ENCODE peak calls at places on chromosome 11, in nine cellular contexts. One of them, this sample, is unnamed.

GRCh38 chr11:130314184-130314748 is 451 bp downstream of the ZBTB44 start:
- DNase-seq in neuronal stem cell: no peak
- DNase-seq in transverse colon: peak; percentile 79
- DNase-seq in right atrium auricular region: no peak
- DNase-seq in heart right ventricle: peak; percentile 76
- DNase-seq in prostate gland: peak; percentile 61
- DNase-seq in T-helper 17 cell: peak; percentile 72
- DNase-seq in lower lobe of right lung: peak; percentile 76
- DNase-seq in CD4-positive, CD25-positive, alpha-beta regulatory T cell: peak; percentile 66
- DNase-seq in this sample: no peak

GRCh38 chr11:27183672-27184457 is 143.2 kb downstream of the BBOX1 start:
- DNase-seq in neuronal stem cell: peak; percentile 60
- DNase-seq in transverse colon: peak; percentile 56
- DNase-seq in right atrium auricular region: no peak
- DNase-seq in heart right ventricle: no peak
- DNase-seq in prostate gland: peak; percentile 64
- DNase-seq in T-helper 17 cell: no peak
- DNase-seq in lower lobe of right lung: no peak
- DNase-seq in CD4-positive, CD25-positive, alpha-beta regulatory T cell: peak; percentile 3
- DNase-seq in this sample: no peak

GRCh38 chr11:77320351-77320750 is 18.9 kb upstream of the GDPD4 start:
- DNase-seq in neuronal stem cell: no peak
- DNase-seq in transverse colon: no peak
- DNase-seq in right atrium auricular region: no peak
- DNase-seq in heart right ventricle: no peak
- DNase-seq in prostate gland: no peak
- DNase-seq in T-helper 17 cell: no peak
- DNase-seq in lower lobe of right lung: no peak
- DNase-seq in CD4-positive, CD25-positive, alpha-beta regulatory T cell: no peak
- DNase-seq in this sample: no peak

GRCh38 chr11:119315139-119316016 is 1.6 kb downstream of the MCAM start:
- DNase-seq in neuronal stem cell: no peak
- DNase-seq in transverse colon: peak; percentile 62
- DNase-seq in right atrium auricular region: no peak
- DNase-seq in heart right ventricle: peak; percentile 32
- DNase-seq in prostate gland: no peak
- DNase-seq in T-helper 17 cell: peak; percentile 47
- DNase-seq in lower lobe of right lung: no peak
- DNase-seq in CD4-positive, CD25-positive, alpha-beta regulatory T cell: peak; percentile 45
- DNase-seq in this sample: no peak

GRCh38 chr11:66459138-66459778 is 7.4 kb upstream of the PELI3 start:
- DNase-seq in neuronal stem cell: no peak
- DNase-seq in transverse colon: no peak
- DNase-seq in right atrium auricular region: no peak
- DNase-seq in heart right ventricle: no peak
- DNase-seq in prostate gland: no peak
- DNase-seq in T-helper 17 cell: no peak
- DNase-seq in lower lobe of right lung: no peak
- DNase-seq in CD4-positive, CD25-positive, alpha-beta regulatory T cell: no peak
- DNase-seq in this sample: no peak

GRCh38 chr11:61290905-61291690 is 4.0 kb downstream of the VWCE start:
- DNase-seq in neuronal stem cell: no peak
- DNase-seq in transverse colon: no peak
- DNase-seq in right atrium auricular region: no peak
- DNase-seq in heart right ventricle: no peak
- DNase-seq in prostate gland: no peak
- DNase-seq in T-helper 17 cell: no peak
- DNase-seq in lower lobe of right lung: peak; percentile 23
- DNase-seq in CD4-positive, CD25-positive, alpha-beta regulatory T cell: no peak
- DNase-seq in this sample: no peak

GRCh38 chr11:44205836-44206235 is 104.1 kb downstream of the ALX4 start:
- DNase-seq in neuronal stem cell: no peak
- DNase-seq in transverse colon: no peak
- DNase-seq in right atrium auricular region: no peak
- DNase-seq in heart right ventricle: no peak
- DNase-seq in prostate gland: no peak
- DNase-seq in T-helper 17 cell: no peak
- DNase-seq in lower lobe of right lung: no peak
- DNase-seq in CD4-positive, CD25-positive, alpha-beta regulatory T cell: no peak
- DNase-seq in this sample: no peak

GRCh38 chr11:95337175-95337957 is 106.4 kb upstream of the SESN3 start:
- DNase-seq in neuronal stem cell: peak; percentile 49
- DNase-seq in transverse colon: peak; percentile 43
- DNase-seq in right atrium auricular region: peak; percentile 70
- DNase-seq in heart right ventricle: peak; percentile 68
- DNase-seq in prostate gland: peak; percentile 64
- DNase-seq in T-helper 17 cell: no peak
- DNase-seq in lower lobe of right lung: peak; percentile 68
- DNase-seq in CD4-positive, CD25-positive, alpha-beta regulatory T cell: no peak
- DNase-seq in this sample: no peak

DNA sequence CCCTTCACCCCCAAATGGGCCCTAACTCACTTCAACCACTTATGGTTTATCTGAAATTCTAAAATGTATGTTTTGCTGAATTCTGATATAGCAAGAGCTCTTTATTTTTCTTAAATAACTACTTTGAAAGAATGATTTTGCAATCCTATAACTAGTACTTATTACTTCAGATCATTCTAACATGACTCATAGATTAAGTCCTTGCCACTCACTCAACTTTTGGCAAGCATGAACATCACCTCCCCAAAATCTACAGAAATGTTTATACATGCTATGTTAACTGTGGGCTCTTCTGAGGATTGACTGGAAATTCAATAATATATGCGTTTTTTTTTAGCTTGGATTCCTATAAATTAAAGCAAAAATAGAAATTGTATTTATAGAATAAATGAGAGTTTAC is 367.4 kb upstream of the FAT3 start:
- DNase-seq in neuronal stem cell: no peak
- DNase-seq in transverse colon: no peak
- DNase-seq in right atrium auricular region: no peak
- DNase-seq in heart right ventricle: no peak
- DNase-seq in prostate gland: no peak
- DNase-seq in T-helper 17 cell: no peak
- DNase-seq in lower lobe of right lung: no peak
- DNase-seq in CD4-positive, CD25-positive, alpha-beta regulatory T cell: no peak
- DNase-seq in this sample: no peak
- H3K9me3 ChIP-seq in neuronal stem cell: no peaks in the 10 kb centered on the region
- H3K9me3 ChIP-seq in transverse colon: no peaks in the 10 kb centered on the region
- H3K9me3 ChIP-seq in right atrium auricular region: no peaks in the 10 kb centered on the region
- H3K9me3 ChIP-seq in heart right ventricle: no peaks in the 10 kb centered on the region
- H3K9me3 ChIP-seq in prostate gland: no peaks in the 10 kb centered on the region
- H3K9me3 ChIP-seq in T-helper 17 cell: no peaks in the 10 kb centered on the region
- H3K9me3 ChIP-seq in lower lobe of right lung: no peaks in the 10 kb centered on the region
- H3K9me3 ChIP-seq in CD4-positive, CD25-positive, alpha-beta regulatory T cell: no peaks in the 10 kb centered on the region
- H3K9me3 ChIP-seq in this sample: no peaks in the 10 kb centered on the region

DNA sequence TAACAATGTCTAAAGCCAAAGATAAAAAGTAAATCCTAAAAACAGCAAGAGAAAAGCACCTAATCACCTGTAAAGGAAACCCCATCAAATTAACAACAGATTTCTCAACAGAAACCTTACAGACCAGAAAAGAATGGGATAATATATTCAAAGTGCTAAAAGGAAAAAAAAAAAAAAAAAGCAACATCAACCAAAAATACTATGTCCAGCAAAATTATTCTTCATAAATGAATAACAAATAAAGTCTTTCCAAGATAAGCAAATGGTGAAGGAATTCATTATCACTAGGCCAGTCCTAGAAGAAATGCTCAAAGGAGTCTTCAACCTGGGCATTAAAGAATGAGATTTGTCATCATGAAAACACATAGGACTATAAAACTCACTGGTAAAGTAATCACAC is 192.0 kb upstream of the UBASH3B start:
- DNase-seq in neuronal stem cell: no peak
- DNase-seq in transverse colon: no peak
- DNase-seq in right atrium auricular region: no peak
- DNase-seq in heart right ventricle: no peak
- DNase-seq in prostate gland: no peak
- DNase-seq in T-helper 17 cell: no peak
- DNase-seq in lower lobe of right lung: no peak
- DNase-seq in CD4-positive, CD25-positive, alpha-beta regulatory T cell: no peak
- DNase-seq in this sample: no peak
- H3K9me3 ChIP-seq in neuronal stem cell: peaks cover 10% of the 10 kb centered on the region
- H3K9me3 ChIP-seq in transverse colon: peaks cover 7% of the 10 kb centered on the region
- H3K9me3 ChIP-seq in right atrium auricular region: peaks cover 8% of the 10 kb centered on the region
- H3K9me3 ChIP-seq in heart right ventricle: peaks cover 5% of the 10 kb centered on the region
- H3K9me3 ChIP-seq in prostate gland: no peaks in the 10 kb centered on the region
- H3K9me3 ChIP-seq in T-helper 17 cell: no peaks in the 10 kb centered on the region
- H3K9me3 ChIP-seq in lower lobe of right lung: peaks cover 22% of the 10 kb centered on the region
- H3K9me3 ChIP-seq in CD4-positive, CD25-positive, alpha-beta regulatory T cell: peaks cover 10% of the 10 kb centered on the region
- H3K9me3 ChIP-seq in this sample: peaks cover 16% of the 10 kb centered on the region

DNA sequence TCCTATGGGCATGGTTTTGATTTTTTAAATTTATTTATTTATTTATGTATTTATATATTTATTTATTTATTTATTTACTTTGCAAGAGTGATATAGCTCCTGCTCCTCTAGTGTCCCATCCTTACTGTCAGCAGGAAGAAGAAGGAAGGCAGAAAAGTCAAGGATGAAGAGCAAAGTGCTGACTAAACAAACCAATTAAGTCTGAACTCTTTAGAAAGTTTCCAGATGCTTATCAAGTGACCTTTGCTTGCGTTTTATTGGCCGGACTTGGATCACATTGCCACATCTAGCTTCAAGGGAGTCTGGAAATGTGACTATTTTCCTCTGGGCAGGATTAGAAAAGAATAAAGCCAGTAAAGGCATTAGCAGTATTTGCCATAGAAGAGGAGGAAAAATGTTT is 8.7 kb upstream of the OR4B1 start:
- DNase-seq in neuronal stem cell: no peak
- DNase-seq in transverse colon: no peak
- DNase-seq in right atrium auricular region: no peak
- DNase-seq in heart right ventricle: no peak
- DNase-seq in prostate gland: no peak
- DNase-seq in T-helper 17 cell: no peak
- DNase-seq in lower lobe of right lung: no peak
- DNase-seq in CD4-positive, CD25-positive, alpha-beta regulatory T cell: no peak
- DNase-seq in this sample: no peak
- H3K9me3 ChIP-seq in neuronal stem cell: peaks cover 7% of the 10 kb centered on the region
- H3K9me3 ChIP-seq in transverse colon: no peaks in the 10 kb centered on the region
- H3K9me3 ChIP-seq in right atrium auricular region: no peaks in the 10 kb centered on the region
- H3K9me3 ChIP-seq in heart right ventricle: no peaks in the 10 kb centered on the region
- H3K9me3 ChIP-seq in prostate gland: no peaks in the 10 kb centered on the region
- H3K9me3 ChIP-seq in T-helper 17 cell: no peaks in the 10 kb centered on the region
- H3K9me3 ChIP-seq in lower lobe of right lung: no peaks in the 10 kb centered on the region
- H3K9me3 ChIP-seq in CD4-positive, CD25-positive, alpha-beta regulatory T cell: no peaks in the 10 kb centered on the region
- H3K9me3 ChIP-seq in this sample: no peaks in the 10 kb centered on the region

GRCh38 chr11:1090600-1091331 is 16.1 kb downstream of the MUC2 start:
- DNase-seq in neuronal stem cell: no peak
- DNase-seq in transverse colon: no peak
- DNase-seq in right atrium auricular region: no peak
- DNase-seq in heart right ventricle: peak; percentile 2
- DNase-seq in prostate gland: no peak
- DNase-seq in T-helper 17 cell: no peak
- DNase-seq in lower lobe of right lung: peak; percentile 39
- DNase-seq in CD4-positive, CD25-positive, alpha-beta regulatory T cell: no peak
- DNase-seq in this sample: no peak
- H3K9me3 ChIP-seq in neuronal stem cell: peaks cover 16% of the 10 kb centered on the region
- H3K9me3 ChIP-seq in transverse colon: no peaks in the 10 kb centered on the region
- H3K9me3 ChIP-seq in right atrium auricular region: no peaks in the 10 kb centered on the region
- H3K9me3 ChIP-seq in heart right ventricle: no peaks in the 10 kb centered on the region
- H3K9me3 ChIP-seq in prostate gland: no peaks in the 10 kb centered on the region
- H3K9me3 ChIP-seq in T-helper 17 cell: no peaks in the 10 kb centered on the region
- H3K9me3 ChIP-seq in lower lobe of right lung: no peaks in the 10 kb centered on the region
- H3K9me3 ChIP-seq in CD4-positive, CD25-positive, alpha-beta regulatory T cell: no peaks in the 10 kb centered on the region
- H3K9me3 ChIP-seq in this sample: no peaks in the 10 kb centered on the region

DNA sequence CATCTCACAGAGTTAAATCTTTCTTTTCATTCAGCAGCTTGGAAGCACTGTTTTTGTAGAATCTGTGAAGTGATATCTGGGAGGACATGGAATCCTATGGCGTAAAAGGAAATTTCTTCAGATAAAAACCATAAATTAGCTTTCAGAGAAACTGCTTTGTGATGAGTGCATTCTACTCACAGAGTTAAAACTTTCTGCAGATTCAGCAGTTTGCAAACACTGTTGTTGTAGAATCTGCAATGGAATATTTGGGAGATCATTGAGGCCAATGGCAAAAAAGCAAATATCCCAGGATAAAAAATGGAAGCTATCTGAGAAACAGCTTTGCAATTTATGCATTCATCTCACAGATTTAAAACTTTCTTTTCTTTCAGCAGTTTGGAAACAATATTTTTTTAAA is 180.6 kb downstream of the OR4A47 start:
- DNase-seq in neuronal stem cell: no peak
- DNase-seq in transverse colon: no peak
- DNase-seq in right atrium auricular region: no peak
- DNase-seq in heart right ventricle: no peak
- DNase-seq in prostate gland: no peak
- DNase-seq in T-helper 17 cell: no peak
- DNase-seq in lower lobe of right lung: no peak
- DNase-seq in CD4-positive, CD25-positive, alpha-beta regulatory T cell: no peak
- DNase-seq in this sample: no peak
- H3K9me3 ChIP-seq in neuronal stem cell: peaks cover 2% of the 10 kb centered on the region
- H3K9me3 ChIP-seq in transverse colon: peaks cover 56% of the 10 kb centered on the region
- H3K9me3 ChIP-seq in right atrium auricular region: no peaks in the 10 kb centered on the region
- H3K9me3 ChIP-seq in heart right ventricle: peaks cover 26% of the 10 kb centered on the region
- H3K9me3 ChIP-seq in prostate gland: no peaks in the 10 kb centered on the region
- H3K9me3 ChIP-seq in T-helper 17 cell: peaks cover 3% of the 10 kb centered on the region
- H3K9me3 ChIP-seq in lower lobe of right lung: peaks cover 31% of the 10 kb centered on the region
- H3K9me3 ChIP-seq in CD4-positive, CD25-positive, alpha-beta regulatory T cell: peaks cover 40% of the 10 kb centered on the region
- H3K9me3 ChIP-seq in this sample: peaks cover 21% of the 10 kb centered on the region

GRCh38 chr11:3353066-3353465 is 25.9 kb downstream of the ZNF195 start:
- DNase-seq in neuronal stem cell: no peak
- DNase-seq in transverse colon: no peak
- DNase-seq in right atrium auricular region: no peak
- DNase-seq in heart right ventricle: no peak
- DNase-seq in prostate gland: no peak
- DNase-seq in T-helper 17 cell: no peak
- DNase-seq in lower lobe of right lung: no peak
- DNase-seq in CD4-positive, CD25-positive, alpha-beta regulatory T cell: no peak
- DNase-seq in this sample: no peak

GRCh38 chr11:3357302-3357701 is 21.6 kb downstream of the ZNF195 start:
- DNase-seq in neuronal stem cell: no peak
- DNase-seq in transverse colon: no peak
- DNase-seq in right atrium auricular region: no peak
- DNase-seq in heart right ventricle: no peak
- DNase-seq in prostate gland: no peak
- DNase-seq in T-helper 17 cell: no peak
- DNase-seq in lower lobe of right lung: no peak
- DNase-seq in CD4-positive, CD25-positive, alpha-beta regulatory T cell: no peak
- DNase-seq in this sample: no peak

GRCh38 chr11:3359092-3359824 is 19.7 kb downstream of the ZNF195 start:
- DNase-seq in neuronal stem cell: no peak
- DNase-seq in transverse colon: no peak
- DNase-seq in right atrium auricular region: no peak
- DNase-seq in heart right ventricle: no peak
- DNase-seq in prostate gland: no peak
- DNase-seq in T-helper 17 cell: no peak
- DNase-seq in lower lobe of right lung: no peak
- DNase-seq in CD4-positive, CD25-positive, alpha-beta regulatory T cell: no peak
- DNase-seq in this sample: no peak

GRCh38 chr11:3356858-3357257 is 22.1 kb downstream of the ZNF195 start:
- DNase-seq in neuronal stem cell: no peak
- DNase-seq in transverse colon: no peak
- DNase-seq in right atrium auricular region: no peak
- DNase-seq in heart right ventricle: no peak
- DNase-seq in prostate gland: no peak
- DNase-seq in T-helper 17 cell: no peak
- DNase-seq in lower lobe of right lung: no peak
- DNase-seq in CD4-positive, CD25-positive, alpha-beta regulatory T cell: no peak
- DNase-seq in this sample: no peak

GRCh38 chr11:3357994-3358676 is 20.8 kb downstream of the ZNF195 start:
- DNase-seq in neuronal stem cell: no peak
- DNase-seq in transverse colon: no peak
- DNase-seq in right atrium auricular region: no peak
- DNase-seq in heart right ventricle: no peak
- DNase-seq in prostate gland: no peak
- DNase-seq in T-helper 17 cell: no peak
- DNase-seq in lower lobe of right lung: no peak
- DNase-seq in CD4-positive, CD25-positive, alpha-beta regulatory T cell: no peak
- DNase-seq in this sample: no peak
- H3K9me3 ChIP-seq in neuronal stem cell: peaks cover 45% of the 10 kb centered on the region
- H3K9me3 ChIP-seq in transverse colon: peaks cover 68% of the 10 kb centered on the region
- H3K9me3 ChIP-seq in right atrium auricular region: peaks cover 17% of the 10 kb centered on the region
- H3K9me3 ChIP-seq in heart right ventricle: peaks cover 38% of the 10 kb centered on the region
- H3K9me3 ChIP-seq in prostate gland: no peaks in the 10 kb centered on the region
- H3K9me3 ChIP-seq in T-helper 17 cell: peaks cover 58% of the 10 kb centered on the region
- H3K9me3 ChIP-seq in lower lobe of right lung: peaks cover 75% of the 10 kb centered on the region
- H3K9me3 ChIP-seq in CD4-positive, CD25-positive, alpha-beta regulatory T cell: peaks cover 97% of the 10 kb centered on the region
- H3K9me3 ChIP-seq in this sample: peaks cover 69% of the 10 kb centered on the region